ENCODE peak calls at places on chromosomes 12 and 14, in six cellular contexts. F, U, O, I, N and E are unnamed samples.

GRCh38 chr12:11675952-11676505 is 26.6 kb downstream of the ETV6 start:
- DNase-seq in F (no peak), U (no peak), O (no peak), I (no peak), N (no peak), E (no peak)

GRCh38 chr12:132295101-132295526 is 34.3 kb downstream of the GALNT9 start:
- DNase-seq in F (no peak), U (no peak), O (no peak), I (no peak), N (no peak), E (no peak)

GRCh38 chr14:97931273-97931672 is 1134.1 kb downstream of the VRK1 start:
- DNase-seq in F (no peak), U (no peak), O (no peak), I (no peak), N (no peak), E (no peak)

GRCh38 chr12:54173066-54173726 is 15.6 kb downstream of the SMUG1 start:
- DNase-seq in F (peak), U (peak), O (no peak), I (peak), N (no peak), E (peak)

GRCh38 chr12:78490841-78491240 is 373.7 kb upstream of the SYT1 start:
- DNase-seq in F (no peak), U (no peak), O (no peak), I (no peak), N (peak), E (no peak)

GRCh38 chr14:52121441-52121840 is 52.6 kb upstream of the NID2 start:
- DNase-seq in F (no peak), U (no peak), O (no peak), I (no peak), N (no peak), E (no peak)

GRCh38 chr14:34262511-34262910 is 199.5 kb downstream of the SPTSSA start:
- DNase-seq in F (no peak), U (no peak), O (no peak), I (no peak), N (no peak), E (peak)

GRCh38 chr14:74980746-74981661 is 21.7 kb upstream of the EIF2B2 start:
- DNase-seq in F (no peak), U (no peak), O (no peak), I (peak), N (no peak), E (peak)

GRCh38 chr14:64765740-64766302 is 61.6 kb downstream of the PLEKHG3 start:
- DNase-seq in F (no peak), U (no peak), O (no peak), I (no peak), N (no peak), E (no peak)

GRCh38 chr12:118498171-118498570 is 121.8 kb downstream of the SUDS3 start:
- DNase-seq in F (no peak), U (no peak), O (no peak), I (no peak), N (no peak), E (no peak)

GRCh38 chr12:113462880-113463745 is 8.6 kb downstream of the LHX5 start:
- DNase-seq in F (no peak), U (no peak), O (no peak), I (peak), N (no peak), E (no peak)